ENCODE peak calls at places on chromosome 2, in five cellular contexts. One of them, this sample, is unnamed. For H3K4me1, the result is how much of the 10 kb centered on the place peaks cover.

GRCh38 chr2:236403811-236404210 is 139.6 kb upstream of the ASB18 start:
- DNase-seq in heart left ventricle: no peak
- DNase-seq in IMR-90: no peak
- DNase-seq in prostate gland: no peak
- DNase-seq in testis: no peak
- DNase-seq in this sample: no peak

GRCh38 chr2:27003857-27004256 is 28.9 kb upstream of the TMEM214 start:
- DNase-seq in heart left ventricle: no peak
- DNase-seq in IMR-90: peak
- DNase-seq in prostate gland: no peak
- DNase-seq in testis: no peak
- DNase-seq in this sample: no peak

GRCh38 chr2:79585701-79586428 is 73.0 kb downstream of the CTNNA2 start:
- DNase-seq in heart left ventricle: no peak
- DNase-seq in IMR-90: peak
- DNase-seq in prostate gland: no peak
- DNase-seq in testis: no peak
- DNase-seq in this sample: no peak

GRCh38 chr2:85340034-85340892 is 12.5 kb upstream of the TGOLN2 start:
- DNase-seq in heart left ventricle: no peak
- DNase-seq in IMR-90: no peak
- DNase-seq in prostate gland: peak
- DNase-seq in testis: no peak
- DNase-seq in this sample: no peak

GRCh38 chr2:111250448-111251030 is 129.8 kb downstream of the BCL2L11 start:
- DNase-seq in heart left ventricle: no peak
- DNase-seq in IMR-90: peak
- DNase-seq in prostate gland: no peak
- DNase-seq in testis: no peak
- DNase-seq in this sample: no peak

GRCh38 chr2:95022309-95023221 is 2.9 kb upstream of the MAL start:
- DNase-seq in heart left ventricle: peak
- DNase-seq in IMR-90: peak
- DNase-seq in prostate gland: peak
- DNase-seq in testis: peak
- DNase-seq in this sample: peak

GRCh38 chr2:216006164-216006663 is 7.1 kb downstream of the MREG start:
- DNase-seq in heart left ventricle: peak
- DNase-seq in IMR-90: no peak
- DNase-seq in prostate gland: peak
- DNase-seq in testis: peak
- DNase-seq in this sample: peak

GRCh38 chr2:8193146-8193545 is 488.7 kb upstream of the ID2 start:
- DNase-seq in heart left ventricle: no peak
- DNase-seq in IMR-90: peak
- DNase-seq in prostate gland: no peak
- DNase-seq in testis: no peak
- DNase-seq in this sample: no peak

GRCh38 chr2:19673213-19673791 is 228.5 kb downstream of the TTC32 start:
- DNase-seq in heart left ventricle: no peak
- DNase-seq in IMR-90: peak
- DNase-seq in prostate gland: no peak
- DNase-seq in testis: no peak
- DNase-seq in this sample: no peak

GRCh38 chr2:162161634-162162033 is 9.6 kb upstream of the GCG start:
- DNase-seq in heart left ventricle: no peak
- DNase-seq in IMR-90: no peak
- DNase-seq in prostate gland: no peak
- DNase-seq in testis: no peak
- DNase-seq in this sample: no peak

GRCh38 chr2:180000434-180000833 is 6.7 kb downstream of the CWC22 start:
- DNase-seq in heart left ventricle: no peak
- DNase-seq in IMR-90: peak
- DNase-seq in prostate gland: no peak
- DNase-seq in testis: no peak
- DNase-seq in this sample: no peak

GRCh38 chr2:197954328-197954727 is 149.9 kb downstream of the PLCL1 start:
- DNase-seq in heart left ventricle: no peak
- DNase-seq in IMR-90: no peak
- DNase-seq in prostate gland: no peak
- DNase-seq in testis: no peak
- DNase-seq in this sample: no peak

GRCh38 chr2:161426788-161427412 is 10.8 kb downstream of the TBR1 start:
- DNase-seq in heart left ventricle: no peak
- DNase-seq in IMR-90: peak
- DNase-seq in prostate gland: no peak
- DNase-seq in testis: no peak
- DNase-seq in this sample: no peak

GRCh38 chr2:113187771-113188170 is 14.0 kb downstream of the PSD4 start:
- DNase-seq in heart left ventricle: no peak
- DNase-seq in IMR-90: no peak
- DNase-seq in prostate gland: no peak
- DNase-seq in testis: no peak
- DNase-seq in this sample: no peak

GRCh38 chr2:2845796-2846315 is 514.8 kb upstream of the MYT1L start:
- DNase-seq in heart left ventricle: no peak
- DNase-seq in IMR-90: no peak
- DNase-seq in prostate gland: peak
- DNase-seq in testis: no peak
- DNase-seq in this sample: no peak

GRCh38 chr2:235911125-235911524 is 257.1 kb downstream of the GBX2 start:
- DNase-seq in heart left ventricle: no peak
- DNase-seq in IMR-90: no peak
- DNase-seq in prostate gland: no peak
- DNase-seq in testis: no peak
- DNase-seq in this sample: no peak

GRCh38 chr2:203672856-203673255 is 33.6 kb upstream of the CD28 start:
- DNase-seq in heart left ventricle: no peak
- DNase-seq in IMR-90: no peak
- DNase-seq in prostate gland: no peak
- DNase-seq in testis: no peak
- DNase-seq in this sample: no peak

GRCh38 chr2:219533930-219534661 is 9.5 kb downstream of the CHPF start:
- DNase-seq in heart left ventricle: no peak
- DNase-seq in IMR-90: no peak
- DNase-seq in prostate gland: no peak
- DNase-seq in testis: no peak
- DNase-seq in this sample: no peak

GRCh38 chr2:110126086-110126773 is 10.6 kb upstream of the MALL start:
- DNase-seq in heart left ventricle: no peak
- DNase-seq in IMR-90: peak
- DNase-seq in prostate gland: no peak
- DNase-seq in testis: no peak
- DNase-seq in this sample: no peak

GRCh38 chr2:64617631-64618151 is 36.0 kb downstream of the SERTAD2 start:
- DNase-seq in heart left ventricle: no peak
- DNase-seq in IMR-90: no peak
- DNase-seq in prostate gland: no peak
- DNase-seq in testis: no peak
- DNase-seq in this sample: no peak

GRCh38 chr2:112682101-112682500 is 36.4 kb downstream of the SLC20A1 start:
- DNase-seq in heart left ventricle: no peak
- DNase-seq in IMR-90: no peak
- DNase-seq in prostate gland: no peak
- DNase-seq in testis: no peak
- DNase-seq in this sample: no peak

GRCh38 chr2:169658877-169659276 is 35.3 kb downstream of the CFAP210 start:
- DNase-seq in heart left ventricle: no peak
- DNase-seq in IMR-90: no peak
- DNase-seq in prostate gland: no peak
- DNase-seq in testis: no peak
- DNase-seq in this sample: no peak

GRCh38 chr2:85795331-85796045 is 41.7 kb downstream of the ATOH8 start:
- DNase-seq in heart left ventricle: no peak
- DNase-seq in IMR-90: no peak
- DNase-seq in prostate gland: no peak
- DNase-seq in testis: peak
- DNase-seq in this sample: no peak

GRCh38 chr2:217106650-217107014 is 246.8 kb upstream of the TNP1 start:
- DNase-seq in heart left ventricle: no peak
- DNase-seq in IMR-90: peak
- DNase-seq in prostate gland: no peak
- DNase-seq in testis: no peak
- DNase-seq in this sample: no peak

GRCh38 chr2:170813611-170814550 is 2.8 kb upstream of the GAD1 start:
- DNase-seq in heart left ventricle: no peak
- DNase-seq in IMR-90: peak
- DNase-seq in prostate gland: no peak
- DNase-seq in testis: peak
- DNase-seq in this sample: peak

GRCh38 chr2:238252766-238253630 is 13.2 kb upstream of the HES6 start:
- DNase-seq in heart left ventricle: peak
- DNase-seq in IMR-90: no peak
- DNase-seq in prostate gland: no peak
- DNase-seq in testis: no peak
- DNase-seq in this sample: no peak

GRCh38 chr2:105454801-105455485 is 56.1 kb upstream of the FHL2 start:
- DNase-seq in heart left ventricle: no peak
- DNase-seq in IMR-90: peak
- DNase-seq in prostate gland: no peak
- DNase-seq in testis: peak
- DNase-seq in this sample: peak

GRCh38 chr2:190603374-190603773 is 45.5 kb upstream of the NAB1 start:
- DNase-seq in heart left ventricle: no peak
- DNase-seq in IMR-90: no peak
- DNase-seq in prostate gland: no peak
- DNase-seq in testis: no peak
- DNase-seq in this sample: no peak

GRCh38 chr2:226687641-226688253 is 111.9 kb downstream of the IRS1 start:
- DNase-seq in heart left ventricle: no peak
- DNase-seq in IMR-90: peak
- DNase-seq in prostate gland: no peak
- DNase-seq in testis: no peak
- DNase-seq in this sample: no peak

GRCh38 chr2:85975581-85975980 is 86.8 kb upstream of the ST3GAL5 start:
- DNase-seq in heart left ventricle: no peak
- DNase-seq in IMR-90: no peak
- DNase-seq in prostate gland: no peak
- DNase-seq in testis: no peak
- DNase-seq in this sample: no peak

GRCh38 chr2:137115081-137115713 is 349.9 kb downstream of the THSD7B start:
- DNase-seq in heart left ventricle: no peak
- DNase-seq in IMR-90: no peak
- DNase-seq in prostate gland: no peak
- DNase-seq in testis: no peak
- DNase-seq in this sample: no peak

GRCh38 chr2:65675350-65675749 is 243.0 kb upstream of the SPRED2 start:
- DNase-seq in heart left ventricle: no peak
- DNase-seq in IMR-90: no peak
- DNase-seq in prostate gland: no peak
- DNase-seq in testis: no peak
- DNase-seq in this sample: no peak

GRCh38 chr2:164551519-164551918 is 69.8 kb downstream of the GRB14 start:
- DNase-seq in heart left ventricle: no peak
- DNase-seq in IMR-90: no peak
- DNase-seq in prostate gland: no peak
- DNase-seq in testis: no peak
- DNase-seq in this sample: no peak
- TF ChIP-seq POLR2A in heart left ventricle: no peak
- TF ChIP-seq POLR2A in IMR-90: no peak
- TF ChIP-seq POLR2A in prostate gland: no peak
- TF ChIP-seq POLR2A in testis: no peak
- TF ChIP-seq POLR2A in this sample: no peak

DNA sequence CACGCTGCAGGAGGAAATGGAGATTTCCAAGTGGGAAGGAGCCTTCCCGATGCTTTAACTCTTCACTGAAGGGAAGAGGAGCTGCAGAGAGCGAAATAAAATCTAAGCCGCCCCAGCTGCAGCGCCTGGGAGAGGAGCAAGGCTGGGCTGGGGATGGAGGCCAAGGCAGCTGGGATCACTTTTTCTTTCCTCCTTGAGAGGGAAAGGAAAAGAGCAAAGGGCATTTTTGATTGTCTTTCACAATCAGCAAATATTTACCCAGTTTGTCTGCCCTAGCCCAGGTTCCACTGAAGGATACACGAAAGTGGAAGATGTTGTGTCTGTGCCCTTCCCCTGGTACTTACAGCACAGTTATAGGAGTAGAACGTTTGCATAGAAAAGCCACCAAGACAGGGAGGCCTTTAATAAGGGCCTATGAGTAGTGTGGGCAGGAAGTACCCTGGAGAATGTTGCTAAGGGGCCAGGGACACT is 38.8 kb downstream of the EPAS1 start:
- DNase-seq in heart left ventricle: no peak
- DNase-seq in IMR-90: no peak
- DNase-seq in prostate gland: peak
- DNase-seq in testis: no peak
- DNase-seq in this sample: no peak
- H3K4me1 ChIP-seq in heart left ventricle: half or more
- H3K4me1 ChIP-seq in IMR-90: half or more
- H3K4me1 ChIP-seq in prostate gland: under half
- H3K4me1 ChIP-seq in testis: half or more
- H3K4me1 ChIP-seq in this sample: half or more

GRCh38 chr2:218229851-218230250 is 12.9 kb downstream of the ARPC2 start:
- DNase-seq in heart left ventricle: no peak
- DNase-seq in IMR-90: no peak
- DNase-seq in prostate gland: no peak
- DNase-seq in testis: no peak
- DNase-seq in this sample: no peak

GRCh38 chr2:218228366-218229092 is 11.5 kb downstream of the ARPC2 start:
- DNase-seq in heart left ventricle: no peak
- DNase-seq in IMR-90: peak
- DNase-seq in prostate gland: no peak
- DNase-seq in testis: no peak
- DNase-seq in this sample: no peak

GRCh38 chr2:218224206-218224605 is 7.2 kb downstream of the ARPC2 start:
- DNase-seq in heart left ventricle: no peak
- DNase-seq in IMR-90: peak
- DNase-seq in prostate gland: no peak
- DNase-seq in testis: no peak
- DNase-seq in this sample: no peak

GRCh38 chr2:218229239-218229638 is 12.2 kb downstream of the ARPC2 start:
- DNase-seq in heart left ventricle: no peak
- DNase-seq in IMR-90: peak
- DNase-seq in prostate gland: peak
- DNase-seq in testis: no peak
- DNase-seq in this sample: no peak

GRCh38 chr2:218226903-218227302 is 9.9 kb downstream of the ARPC2 start:
- DNase-seq in heart left ventricle: no peak
- DNase-seq in IMR-90: no peak
- DNase-seq in prostate gland: no peak
- DNase-seq in testis: no peak
- DNase-seq in this sample: no peak
- TF ChIP-seq POLR2A in heart left ventricle: no peak
- TF ChIP-seq POLR2A in IMR-90: no peak
- TF ChIP-seq POLR2A in prostate gland: no peak
- TF ChIP-seq POLR2A in testis: no peak
- TF ChIP-seq POLR2A in this sample: no peak

DNA sequence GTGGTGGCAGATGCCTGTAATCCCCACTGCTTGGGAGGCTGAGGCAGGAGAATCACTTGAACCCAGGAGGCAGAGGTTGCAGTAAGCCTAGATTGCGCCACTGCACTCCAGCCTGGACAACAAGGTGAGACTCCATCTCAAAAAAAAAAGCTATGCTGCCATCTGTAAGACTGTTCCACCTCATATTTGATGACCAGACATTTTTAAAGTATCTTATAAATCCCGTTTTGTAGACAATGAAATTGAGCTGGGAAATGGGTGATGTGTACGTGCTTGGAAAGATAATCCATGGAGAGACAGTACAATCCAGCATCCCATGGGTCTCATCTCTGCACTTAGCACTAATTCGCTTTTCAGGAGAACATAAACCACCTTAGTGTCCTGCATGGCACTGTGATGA is 126.5 kb upstream of the ATP5MC3 start:
- DNase-seq in heart left ventricle: no peak
- DNase-seq in IMR-90: no peak
- DNase-seq in prostate gland: no peak
- DNase-seq in testis: no peak
- DNase-seq in this sample: no peak
- H3K4me1 ChIP-seq in heart left ventricle: under half
- H3K4me1 ChIP-seq in IMR-90: under half
- H3K4me1 ChIP-seq in prostate gland: under half
- H3K4me1 ChIP-seq in testis: under half
- H3K4me1 ChIP-seq in this sample: under half

This sample was measured in adrenal gland.